ENCODE peak calls at places on chromosomes 11 and 22, in ten cellular contexts. R, P, K, J, G, D, F, W, O and E are unnamed samples. For H3K4me1, the result is how much of the 10 kb centered on the place peaks cover.

GRCh38 chr11:65305501-65306268 is 9.0 kb upstream of the CDC42EP2 start:
- DNase-seq in R (no peak), P (no peak), K (no peak), J (no peak), G (no peak), D (no peak), F (peak), W (peak), O (peak), E (no peak)

GRCh38 chr11:102138677-102139076 is 28.4 kb downstream of the YAP1 start:
- DNase-seq in R (no peak), P (no peak), K (no peak), J (no peak), G (no peak), D (no peak), F (peak), W (no peak), O (no peak), E (no peak)

GRCh38 chr22:49433717-49434611 is 393.7 kb downstream of the BRD1 start:
- DNase-seq in R (no peak), P (peak), K (no peak), J (no peak), G (peak), D (no peak), F (no peak), W (no peak), O (no peak), E (no peak)

GRCh38 chr22:17777005-17777716 is 2.9 kb upstream of the BID start:
- DNase-seq in R (peak), P (no peak), K (no peak), J (peak), G (no peak), D (no peak), F (no peak), W (peak), O (no peak), E (peak)

GRCh38 chr11:115103921-115104320 is 400.3 kb downstream of the CADM1 start:
- DNase-seq in R (no peak), P (no peak), K (no peak), J (no peak), G (peak), D (no peak), F (no peak), W (no peak), O (no peak), E (no peak)

GRCh38 chr22:49247194-49247924 is 580.3 kb downstream of the BRD1 start:
- DNase-seq in R (no peak), P (peak), K (no peak), J (no peak), G (no peak), D (no peak), F (no peak), W (no peak), O (no peak), E (no peak)

GRCh38 chr11:130827697-130828377 is 88.4 kb downstream of the SNX19 start:
- DNase-seq in R (no peak), P (peak), K (peak), J (no peak), G (peak), D (peak), F (peak), W (peak), O (peak), E (no peak)

GRCh38 chr11:85821636-85822035 is 10.7 kb upstream of the SYTL2 start:
- DNase-seq in R (no peak), P (no peak), K (no peak), J (no peak), G (no peak), D (no peak), F (peak), W (no peak), O (peak), E (no peak)

GRCh38 chr11:69442807-69443137 is 38.7 kb upstream of the LINC01488 start:
- DNase-seq in R (peak), P (no peak), K (no peak), J (no peak), G (no peak), D (no peak), F (peak), W (no peak), O (peak), E (no peak)

GRCh38 chr11:91173701-91174100 is 950.9 kb upstream of the CHORDC1 start:
- DNase-seq in R (no peak), P (no peak), K (no peak), J (no peak), G (no peak), D (no peak), F (peak), W (no peak), O (no peak), E (no peak)

GRCh38 chr11:72899238-72899637 is 85.0 kb downstream of the ATG16L2 start:
- DNase-seq in R (no peak), P (no peak), K (no peak), J (no peak), G (no peak), D (no peak), F (no peak), W (no peak), O (no peak), E (no peak)

GRCh38 chr22:31585161-31585859 is 76.7 kb downstream of the PISD start:
- DNase-seq in R (no peak), P (no peak), K (no peak), J (no peak), G (no peak), D (no peak), F (peak), W (peak), O (no peak), E (no peak)

GRCh38 chr11:27656806-27657483 is 43.3 kb downstream of the BDNF start:
- DNase-seq in R (no peak), P (no peak), K (no peak), J (no peak), G (no peak), D (no peak), F (no peak), W (no peak), O (no peak), E (no peak)

GRCh38 chr11:19241260-19242183 is 777 bp upstream of the E2F8 start:
- DNase-seq in R (peak), P (peak), K (peak), J (peak), G (peak), D (peak), F (no peak), W (no peak), O (no peak), E (no peak)

GRCh38 chr11:78000193-78000592 is 5.7 kb upstream of the INTS4 start:
- DNase-seq in R (no peak), P (peak), K (peak), J (peak), G (peak), D (no peak), F (peak), W (peak), O (peak), E (peak)

GRCh38 chr11:120917536-120918239 is 106.2 kb upstream of the TBCEL start:
- DNase-seq in R (no peak), P (no peak), K (no peak), J (no peak), G (no peak), D (no peak), F (no peak), W (no peak), O (no peak), E (no peak)

GRCh38 chr22:50059185-50059880 is 1.2 kb upstream of the TTLL8 start:
- DNase-seq in R (no peak), P (no peak), K (peak), J (no peak), G (peak), D (peak), F (peak), W (no peak), O (no peak), E (no peak)

GRCh38 chr11:106684944-106685343 is 333.3 kb downstream of the GUCY1A2 start:
- DNase-seq in R (no peak), P (no peak), K (no peak), J (no peak), G (no peak), D (no peak), F (no peak), W (no peak), O (no peak), E (no peak)

GRCh38 chr11:83717551-83717950 is 431.4 kb upstream of the CCDC90B start:
- DNase-seq in R (no peak), P (no peak), K (no peak), J (no peak), G (no peak), D (no peak), F (peak), W (no peak), O (no peak), E (no peak)

GRCh38 chr11:134532176-134532920 is 120.3 kb upstream of the B3GAT1 start:
- DNase-seq in R (no peak), P (peak), K (no peak), J (no peak), G (no peak), D (no peak), F (no peak), W (peak), O (no peak), E (no peak)

GRCh38 chr11:112780351-112781043 is 180.7 kb upstream of the NCAM1 start:
- DNase-seq in R (peak), P (no peak), K (no peak), J (no peak), G (no peak), D (no peak), F (no peak), W (no peak), O (no peak), E (no peak)

GRCh38 chr11:105741488-105742020 is 131.7 kb downstream of the GRIA4 start:
- DNase-seq in R (no peak), P (no peak), K (no peak), J (no peak), G (no peak), D (no peak), F (no peak), W (no peak), O (no peak), E (no peak)

GRCh38 chr11:75380716-75381420 is 18.4 kb upstream of the RPS3 start:
- DNase-seq in R (no peak), P (no peak), K (peak), J (no peak), G (no peak), D (no peak), F (no peak), W (peak), O (peak), E (no peak)

GRCh38 chr11:30585067-30585891 is 874 bp downstream of the MPPED2 start:
- DNase-seq in R (peak), P (peak), K (peak), J (no peak), G (peak), D (peak), F (no peak), W (peak), O (peak), E (no peak)

GRCh38 chr11:74147199-74147929 is 23.4 kb downstream of the C2CD3 start:
- DNase-seq in R (no peak), P (no peak), K (no peak), J (no peak), G (no peak), D (no peak), F (peak), W (no peak), O (no peak), E (no peak)

GRCh38 chr11:130872961-130873360 is 43.3 kb downstream of the SNX19 start:
- DNase-seq in R (no peak), P (no peak), K (no peak), J (no peak), G (no peak), D (no peak), F (peak), W (no peak), O (no peak), E (no peak)

GRCh38 chr11:126163074-126163700 is 48.3 kb downstream of the RPUSD4 start:
- DNase-seq in R (no peak), P (no peak), K (no peak), J (no peak), G (no peak), D (peak), F (peak), W (no peak), O (no peak), E (no peak)

GRCh38 chr11:96326954-96327353 is 16.0 kb downstream of the MAML2 start:
- DNase-seq in R (no peak), P (no peak), K (no peak), J (no peak), G (no peak), D (no peak), F (no peak), W (no peak), O (no peak), E (no peak)

GRCh38 chr22:25759825-25760231 is 17.8 kb downstream of the MYO18B start:
- DNase-seq in R (no peak), P (no peak), K (no peak), J (no peak), G (peak), D (no peak), F (peak), W (no peak), O (peak), E (no peak)

GRCh38 chr11:1438261-1438966 is 48.2 kb downstream of the MOB2 start:
- DNase-seq in R (no peak), P (no peak), K (no peak), J (no peak), G (no peak), D (no peak), F (no peak), W (no peak), O (no peak), E (no peak)

GRCh38 chr22:27876684-27877083 is 42.4 kb downstream of the PITPNB start:
- DNase-seq in R (no peak), P (no peak), K (no peak), J (no peak), G (no peak), D (no peak), F (no peak), W (no peak), O (no peak), E (no peak)

GRCh38 chr22:27874756-27875155 is 44.3 kb downstream of the PITPNB start:
- DNase-seq in R (no peak), P (no peak), K (no peak), J (no peak), G (no peak), D (no peak), F (no peak), W (no peak), O (no peak), E (no peak)

GRCh38 chr22:27875951-27876350 is 43.1 kb downstream of the PITPNB start:
- DNase-seq in R (no peak), P (no peak), K (no peak), J (peak), G (no peak), D (no peak), F (no peak), W (no peak), O (no peak), E (no peak)

GRCh38 chr22:27879923-27880322 is 39.1 kb downstream of the PITPNB start:
- DNase-seq in R (no peak), P (no peak), K (peak), J (no peak), G (peak), D (no peak), F (peak), W (no peak), O (no peak), E (no peak)

GRCh38 chr22:27877501-27877900 is 41.6 kb downstream of the PITPNB start:
- DNase-seq in R (no peak), P (no peak), K (no peak), J (no peak), G (no peak), D (no peak), F (no peak), W (no peak), O (no peak), E (no peak)
- H3K4me1 ChIP-seq in R (half or more), P (under half), K (half or more), J (under half), G (under half), D (under half), F (under half), W (under half), O (under half), E (under half)

GRCh38 chr22:42994276-42994916 is 20.6 kb downstream of the PACSIN2 start:
- DNase-seq in R (no peak), P (no peak), K (no peak), J (no peak), G (no peak), D (no peak), F (no peak), W (no peak), O (no peak), E (no peak)
- H3K4me1 ChIP-seq in R (under half), P (under half), K (under half), J (under half), G (half or more), D (under half), F (under half), W (under half), O (half or more), E (under half)

GRCh38 chr22:29385748-29386147 is 2.6 kb downstream of the AP1B1 start:
- DNase-seq in R (no peak), P (no peak), K (no peak), J (no peak), G (no peak), D (no peak), F (no peak), W (peak), O (peak), E (no peak)
- H3K4me1 ChIP-seq in R (under half), P (under half), K (under half), J (under half), G (under half), D (under half), F (under half), W (under half), O (under half), E (under half)

DNA sequence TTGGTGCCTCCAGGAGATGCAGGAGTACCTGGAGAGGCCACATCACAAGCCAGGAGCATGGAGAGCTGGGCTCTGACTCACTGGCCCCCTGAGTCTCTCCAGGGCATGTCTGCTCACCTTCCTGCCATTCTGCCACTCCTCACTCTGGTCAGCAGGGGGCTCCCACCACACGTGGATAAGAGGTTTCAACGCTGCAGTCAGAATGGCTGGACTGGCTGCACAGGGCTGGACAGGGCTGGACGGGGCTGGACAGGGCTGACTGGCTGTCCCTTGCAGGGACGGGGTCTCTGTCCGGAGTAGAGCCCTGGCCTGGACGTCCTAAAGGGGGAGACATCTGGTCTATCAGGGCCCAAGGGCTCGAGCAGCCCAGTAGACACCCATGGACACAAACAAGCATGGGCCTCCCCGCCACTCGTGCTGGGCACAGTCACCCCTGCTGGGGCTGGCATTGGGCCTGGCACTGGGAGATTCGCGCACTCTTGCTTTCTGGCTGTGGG is 34.6 kb downstream of the CYTH4 start:
- DNase-seq in R (peak), P (peak), K (peak), J (peak), G (peak), D (peak), F (peak), W (peak), O (peak), E (peak)
- H3K4me1 ChIP-seq in R (under half), P (under half), K (under half), J (under half), G (half or more), D (under half), F (under half), W (under half), O (under half), E (under half)

DNA sequence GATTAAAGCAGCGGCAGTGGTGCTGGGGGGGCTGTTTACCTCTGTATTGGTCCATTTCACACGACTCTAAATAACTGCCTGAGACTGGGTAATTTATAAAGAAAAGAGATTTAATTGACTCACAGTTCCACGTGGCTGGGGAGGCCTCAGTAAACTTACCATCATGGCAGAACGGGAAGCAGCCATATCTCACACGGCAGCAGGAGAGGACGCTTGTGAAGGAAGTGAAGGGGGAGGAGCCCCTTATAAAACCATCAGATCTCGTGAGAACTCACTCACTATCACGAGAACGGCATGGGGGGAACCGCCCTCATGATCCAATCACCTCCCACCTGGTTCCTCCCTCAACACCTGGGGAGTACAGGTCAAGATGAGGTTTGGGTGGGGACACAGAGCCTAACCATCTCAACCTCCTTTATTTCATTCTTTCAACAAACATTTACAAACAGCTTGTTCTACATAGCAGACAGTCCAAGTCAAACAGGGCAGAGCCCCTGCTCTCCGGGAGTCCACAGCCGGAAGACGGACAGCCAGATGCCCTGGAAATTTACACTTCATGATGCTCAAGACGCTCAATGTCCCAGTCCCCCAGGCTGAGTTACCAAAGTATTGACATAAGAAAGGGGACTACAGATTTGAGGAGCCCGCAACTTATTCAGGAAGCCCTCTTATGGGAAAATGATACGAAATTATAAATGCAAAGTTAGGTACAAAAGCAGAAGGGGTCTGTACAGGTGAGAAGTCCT is 26.3 kb upstream of the HMGXB4 start:
- DNase-seq in R (no peak), P (no peak), K (no peak), J (no peak), G (no peak), D (no peak), F (no peak), W (no peak), O (no peak), E (no peak)
- H3K4me1 ChIP-seq in R (under half), P (under half), K (under half), J (under half), G (under half), D (under half), F (under half), W (under half), O (under half), E (under half)

GRCh38 chr11:76617553-76618265 is 52.8 kb downstream of the LRRC32 start:
- DNase-seq in R (no peak), P (no peak), K (no peak), J (no peak), G (no peak), D (no peak), F (peak), W (no peak), O (no peak), E (no peak)
- H3K4me1 ChIP-seq in R (under half), P (under half), K (under half), J (under half), G (under half), D (under half), F (under half), W (under half), O (under half), E (under half)

GRCh38 chr11:116930177-116930576 is 92.8 kb upstream of the APOA1 start:
- DNase-seq in R (no peak), P (no peak), K (peak), J (peak), G (no peak), D (no peak), F (peak), W (peak), O (no peak), E (peak)

GRCh38 chr11:116929393-116930090 is 92.1 kb upstream of the APOA1 start:
- DNase-seq in R (no peak), P (no peak), K (no peak), J (no peak), G (no peak), D (no peak), F (peak), W (no peak), O (no peak), E (no peak)

GRCh38 chr11:116930586-116930985 is 93.2 kb upstream of the APOA1 start:
- DNase-seq in R (no peak), P (no peak), K (no peak), J (no peak), G (no peak), D (no peak), F (no peak), W (no peak), O (no peak), E (no peak)

GRCh38 chr11:116932182-116932581 is 94.8 kb upstream of the APOA1 start:
- DNase-seq in R (no peak), P (no peak), K (no peak), J (no peak), G (no peak), D (no peak), F (no peak), W (no peak), O (no peak), E (no peak)

DNA sequence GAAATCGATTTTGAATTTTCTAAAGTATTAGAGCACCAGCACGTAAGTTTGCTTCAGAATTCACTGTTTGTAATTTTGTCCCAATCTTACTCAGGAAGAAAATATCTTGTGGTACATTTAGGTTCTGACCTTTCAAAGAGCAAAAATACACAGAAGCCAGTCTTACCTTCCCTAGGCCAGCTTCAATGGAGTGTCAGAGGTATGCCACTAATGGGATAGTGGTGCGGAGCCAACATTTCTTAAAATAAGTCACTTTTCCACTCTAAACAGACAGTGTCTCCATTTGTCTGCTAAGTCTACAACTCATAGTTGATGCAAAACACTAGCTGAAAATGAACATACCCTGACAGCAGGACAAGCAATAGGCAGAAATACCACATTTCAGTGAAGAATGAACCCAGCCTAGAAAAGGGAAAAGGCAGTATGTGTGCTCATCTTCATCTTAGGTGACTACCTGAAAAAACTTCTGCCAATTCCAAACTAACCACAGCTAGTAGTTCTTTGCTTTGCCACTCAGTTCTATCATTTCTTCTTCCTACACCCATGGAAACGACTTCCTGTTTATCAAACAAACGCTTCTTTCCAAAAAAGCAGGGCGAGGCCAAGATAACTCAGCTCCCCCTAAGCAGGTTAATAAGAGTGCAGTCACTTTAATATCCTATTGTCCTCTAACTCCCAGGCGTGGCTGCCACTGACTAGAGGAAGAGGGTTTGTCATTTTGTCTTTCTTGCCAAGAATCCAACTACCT is 94.0 kb upstream of the APOA1 start:
- DNase-seq in R (no peak), P (no peak), K (no peak), J (peak), G (no peak), D (no peak), F (peak), W (no peak), O (no peak), E (peak)
- H3K4me1 ChIP-seq in R (under half), P (under half), K (under half), J (half or more), G (under half), D (under half), F (under half), W (under half), O (under half), E (half or more)